ENCODE peak calls at places on chromosomes 13 and 19, in seven cellular contexts. X is activated CD8-positive, alpha-beta memory T cell treated with anti-CD3 and anti-CD28 coated beads for 1 hour; V is immature natural killer cell; P is breast epithelium; Q is activated T-cell treated with anti-CD3 and anti-CD28 coated beads, Interleukin-2, amount 50 U/mL, for 48 hours; G is kidney tubule cell; B is stimulated activated CD8-positive, alpha-beta memory T cell treated with anti-CD3 and anti-CD28 coated beads, Interleukin-7, amount 100 ng/mL, for 1 hour. H is an unnamed sample.

GRCh38 chr13:83423361-83423760 is 458.9 kb downstream of the SLITRK1 start:
- DNase-seq in X (no peak), V (no peak), P (no peak), Q (no peak), G (no peak), B (no peak), H (no peak)

GRCh38 chr13:31111136-31111535 is 50.6 kb downstream of the HSPH1 start:
- DNase-seq in X (no peak), V (no peak), P (no peak), Q (no peak), G (no peak), B (no peak), H (no peak)

GRCh38 chr19:55467236-55468053 is 2.9 kb upstream of the C19orf85 start:
- DNase-seq in X (peak), V (peak), P (no peak), Q (peak), G (peak), B (peak), H (no peak)

GRCh38 chr13:91417660-91418325 is 19.4 kb downstream of the GPC5 start:
- DNase-seq in X (no peak), V (peak), P (no peak), Q (no peak), G (no peak), B (no peak), H (no peak)

GRCh38 chr19:4567584-4568071 is 8.1 kb upstream of the SEMA6B start:
- DNase-seq in X (peak), V (peak), P (no peak), Q (peak), G (peak), B (peak), H (no peak)

GRCh38 chr19:4389511-4390016 is 10.8 kb downstream of the SH3GL1 start:
- DNase-seq in X (no peak), V (no peak), P (no peak), Q (no peak), G (no peak), B (no peak), H (no peak)

GRCh38 chr19:48102870-48103751 is 7.5 kb downstream of the PLA2G4C start:
- DNase-seq in X (no peak), V (peak), P (no peak), Q (peak), G (peak), B (no peak), H (no peak)

GRCh38 chr13:87671031-87671823 is at the start of gene SLITRK5:
- DNase-seq in X (peak), V (peak), P (no peak), Q (peak), G (peak), B (no peak), H (peak)

GRCh38 chr13:28958018-28958417 is 137.9 kb downstream of the MTUS2 start:
- DNase-seq in X (no peak), V (no peak), P (no peak), Q (no peak), G (no peak), B (no peak), H (no peak)

H was measured in GOT3.